ENCODE peak calls at places on chromosomes 12 and 14, in seven cellular contexts. D is IMR-90, I is gastrocnemius medialis, X is HepG2, F is tibial nerve, V is ovary, Q is esophagus squamous epithelium. U is an unnamed sample.

GRCh38 chr14:93747102-93747501 is 41.2 kb downstream of the PRIMA1 start:
- DNase-seq in D (no peak), I (no peak), X (no peak), F (no peak), V (no peak), Q (no peak), U (no peak)

GRCh38 chr12:93766802-93767523 is 89.8 kb downstream of the CRADD start:
- DNase-seq in D (peak; percentile 76), I (peak; percentile 45), X (no peak), F (no peak), V (no peak), Q (no peak), U (no peak)

GRCh38 chr12:11834104-11834812 is 184.8 kb downstream of the ETV6 start:
- DNase-seq in D (peak; percentile 41), I (no peak), X (no peak), F (no peak), V (no peak), Q (no peak), U (no peak)

GRCh38 chr14:98345186-98345585 is 926.8 kb downstream of the BCL11B start:
- DNase-seq in D (no peak), I (no peak), X (no peak), F (no peak), V (no peak), Q (no peak), U (no peak)

GRCh38 chr14:89853976-89854693 is 100.4 kb downstream of the EFCAB11 start:
- DNase-seq in D (no peak), I (no peak), X (no peak), F (no peak), V (no peak), Q (no peak), U (no peak)

GRCh38 chr14:101823081-101823480 is 61.6 kb downstream of the PPP2R5C start:
- DNase-seq in D (peak; percentile 52), I (no peak), X (no peak), F (no peak), V (no peak), Q (no peak), U (no peak)

GRCh38 chr12:116113398-116114130 is 163.9 kb downstream of the MED13L start:
- DNase-seq in D (no peak), I (no peak), X (no peak), F (no peak), V (no peak), Q (no peak), U (no peak)

GRCh38 chr12:4451694-4452093 is 6.1 kb upstream of the FGF6 start:
- DNase-seq in D (no peak), I (no peak), X (no peak), F (no peak), V (no peak), Q (no peak), U (no peak)

GRCh38 chr12:43111608-43112007 is 440.4 kb downstream of the ADAMTS20 start:
- DNase-seq in D (peak; percentile 7), I (no peak), X (no peak), F (no peak), V (no peak), Q (no peak), U (no peak)

GRCh38 chr12:4978737-4979136 is 64.9 kb upstream of the KCNA5 start:
- DNase-seq in D (no peak), I (no peak), X (no peak), F (no peak), V (no peak), Q (no peak), U (no peak)

GRCh38 chr12:40241741-40242140 is 16.9 kb downstream of the LRRK2 start:
- DNase-seq in D (no peak), I (no peak), X (no peak), F (no peak), V (no peak), Q (no peak), U (no peak)

GRCh38 chr14:49892301-49892635 is 614 bp upstream of the ARF6 start:
- DNase-seq in D (peak; percentile 82), I (peak; percentile 73), X (peak; percentile 80), F (no peak), V (no peak), Q (no peak), U (no peak)

GRCh38 chr14:99872786-99873440 is 79.7 kb downstream of the EML1 start:
- DNase-seq in D (peak; percentile 11), I (no peak), X (no peak), F (no peak), V (no peak), Q (no peak), U (no peak)

GRCh38 chr12:26845984-26846383 is 13.0 kb upstream of the ITPR2 start:
- DNase-seq in D (peak; percentile 97), I (no peak), X (peak; percentile 57), F (no peak), V (no peak), Q (no peak), U (no peak)

GRCh38 chr12:2397356-2398045 is 344.7 kb downstream of the CACNA1C start:
- DNase-seq in D (no peak), I (no peak), X (peak; percentile 11), F (no peak), V (no peak), Q (no peak), U (no peak)

GRCh38 chr12:2393016-2393415 is 340.2 kb downstream of the CACNA1C start:
- DNase-seq in D (no peak), I (no peak), X (no peak), F (no peak), V (no peak), Q (no peak), U (no peak)

GRCh38 chr12:2396448-2396871 is 343.7 kb downstream of the CACNA1C start:
- DNase-seq in D (peak; percentile 52), I (peak; percentile 16), X (no peak), F (no peak), V (no peak), Q (no peak), U (no peak)

GRCh38 chr12:2393996-2394395 is 341.2 kb downstream of the CACNA1C start:
- DNase-seq in D (no peak), I (no peak), X (no peak), F (no peak), V (no peak), Q (no peak), U (no peak)

DNA sequence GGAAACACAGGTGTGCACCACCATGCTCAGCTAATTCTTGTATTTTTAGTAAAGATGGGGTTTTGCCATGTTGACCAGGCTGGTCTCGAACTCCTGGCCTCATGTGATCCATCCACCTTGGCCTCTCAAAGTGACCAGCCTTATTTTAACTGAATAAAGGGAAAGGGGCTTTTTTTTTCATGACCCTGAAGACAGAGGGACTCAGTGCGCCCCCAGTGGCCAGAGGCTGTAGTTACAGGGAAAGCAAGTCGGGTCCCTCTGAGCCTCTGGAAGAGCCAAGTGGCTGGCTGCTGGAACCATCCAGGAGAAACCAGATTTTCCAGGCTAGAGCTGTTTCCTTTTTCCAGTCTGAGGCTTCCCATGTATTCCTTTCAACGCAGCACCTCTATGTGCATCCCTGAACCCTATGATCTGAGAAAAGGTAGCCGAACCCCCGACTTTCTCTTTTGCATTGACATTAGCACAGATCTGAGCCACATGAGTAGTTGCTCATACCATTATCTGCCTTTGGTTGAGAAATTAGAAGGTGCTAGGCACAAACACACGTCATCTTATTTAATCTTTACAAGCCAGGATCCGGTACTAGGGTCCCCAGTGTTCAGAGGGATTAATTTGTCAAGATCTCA is 342.7 kb downstream of the CACNA1C start:
- DNase-seq in D (peak; percentile 28), I (no peak), X (peak; percentile 29), F (no peak), V (no peak), Q (no peak), U (no peak)
- H3K27ac ChIP-seq in D (peak overlapping the region; percentile 60), I (no peak overlapping the region), X (no peak overlapping the region), F (no peak overlapping the region), V (no peak overlapping the region), Q (peak overlapping the region; percentile 53), U (peak overlapping the region; percentile 61)

DNA sequence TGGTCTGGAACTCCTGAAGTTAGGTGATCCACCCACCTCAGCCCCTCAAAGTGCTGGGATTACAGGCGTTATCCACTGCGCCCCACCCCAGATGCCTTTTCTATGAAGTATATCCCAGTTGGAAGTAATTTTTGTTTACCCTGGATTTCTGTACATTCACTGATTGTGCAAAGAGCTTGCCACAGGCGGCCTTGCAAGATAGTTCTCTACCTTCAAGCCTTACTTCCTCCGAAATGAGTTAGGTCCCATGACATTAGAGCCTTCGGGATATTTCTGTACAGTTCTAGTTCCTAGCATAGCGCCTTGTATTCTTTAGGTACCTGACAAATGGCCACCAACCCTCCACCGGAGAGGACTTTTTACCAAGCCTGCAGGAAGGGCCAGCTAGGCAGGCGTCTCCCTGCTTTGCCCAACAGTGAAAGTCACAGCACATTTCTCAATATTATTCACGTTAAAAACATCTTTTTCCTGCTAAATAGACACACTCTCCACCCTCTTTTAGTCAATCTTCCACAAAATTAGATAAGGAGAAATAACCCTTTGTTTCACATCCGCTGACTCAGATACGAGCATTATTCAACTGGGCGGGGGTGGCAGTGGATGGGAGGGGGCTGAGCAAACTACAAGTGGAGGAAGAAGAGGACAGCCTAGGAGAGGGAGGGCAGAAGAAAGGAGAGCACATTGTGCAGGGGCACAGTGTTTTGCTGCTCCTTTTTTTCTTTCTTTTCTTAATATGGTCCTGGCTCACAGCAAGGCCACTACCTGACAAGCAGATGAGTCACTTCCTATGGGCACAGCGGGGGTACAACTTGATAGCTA is 40.0 kb upstream of the CAPRIN2 start:
- DNase-seq in D (peak; percentile 85), I (no peak), X (peak; percentile 67), F (no peak), V (no peak), Q (no peak), U (no peak)
- TF ChIP-seq POLR2A in D (no peak), I (no peak), X (no peak), F (no peak), V (no peak), Q (no peak), U (no peak)

GRCh38 chr14:64502476-64503183 is 1.0 kb downstream of the ZBTB25 start:
- DNase-seq in D (peak; percentile 16), I (no peak), X (no peak), F (no peak), V (no peak), Q (no peak), U (no peak)

GRCh38 chr14:64501326-64502171 is 2.1 kb downstream of the ZBTB25 start:
- DNase-seq in D (peak; percentile 38), I (peak; percentile 82), X (peak; percentile 55), F (peak; percentile 24), V (peak; percentile 44), Q (no peak), U (no peak)

GRCh38 chr14:64503184-64503433 is 529 bp downstream of the ZBTB25 start:
- DNase-seq in D (no peak), I (peak; percentile 26), X (no peak), F (no peak), V (no peak), Q (no peak), U (no peak)

GRCh38 chr14:64496764-64497163 is 6.9 kb downstream of the ZBTB25 start:
- DNase-seq in D (no peak), I (no peak), X (no peak), F (no peak), V (no peak), Q (no peak), U (no peak)

DNA sequence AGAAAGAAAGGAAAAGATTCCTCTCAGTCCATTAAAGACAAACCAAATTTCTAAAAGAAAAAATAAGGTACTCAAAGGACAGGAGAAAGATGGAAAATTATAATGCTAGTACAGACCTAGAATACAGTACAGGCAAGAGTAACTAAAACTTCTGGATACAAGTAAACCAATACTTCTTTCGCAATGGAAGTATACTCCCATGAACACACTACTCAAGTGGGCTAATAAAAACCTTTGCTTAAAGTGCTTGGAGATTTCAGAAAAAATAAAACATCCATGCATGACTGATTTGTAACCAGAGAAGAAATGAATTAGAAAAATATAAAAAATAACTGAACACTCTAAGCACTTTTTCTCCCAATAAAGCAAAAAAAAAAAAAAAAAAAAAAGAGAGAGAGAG is 3.5 kb downstream of the ZBTB25 start:
- DNase-seq in D (no peak), I (no peak), X (no peak), F (no peak), V (no peak), Q (no peak), U (no peak)
- H3K27ac ChIP-seq in D (no peak overlapping the region), I (peak overlapping the region; percentile 99), X (no peak overlapping the region), F (no peak overlapping the region), V (no peak overlapping the region), Q (no peak overlapping the region), U (no peak overlapping the region)

GRCh38 chr12:89346741-89347324 is 5.5 kb downstream of the DUSP6 start:
- DNase-seq in D (peak; percentile 77), I (no peak), X (peak; percentile 42), F (no peak), V (no peak), Q (no peak), U (no peak)
- TF ChIP-seq POLR2A in D (peak; percentile 55), I (no peak), X (peak; percentile 49), F (no peak), V (no peak), Q (no peak), U (no peak)